ENCODE peak calls at places on chromosomes 1 and 21, in ten cellular contexts. W is epithelial cell of esophagus; Y is neuronal stem cell; A is GF-D8; L is left kidney; M is activated naive CD8-positive, alpha-beta T cell treated with anti-CD3 and anti-CD28 coated beads for 36 hours; U is stimulated activated CD4-positive, alpha-beta T cell treated with anti-CD3 and anti-CD28 coated beads, Interleukin-12 subunit alpha, Interleukin-12 subunit beta, amount 100 ng/mL, for 4 hours; N is hepatocyte; V is spleen; E is amygdala. H is an unnamed sample.

GRCh38 chr1:41936107-41936506 is 17.4 kb upstream of the HIVEP3 start:
- DNase-seq in W (peak), Y (no peak), A (no peak), L (no peak), M (no peak), U (no peak), N (no peak), V (no peak), E (no peak), H (no peak)

GRCh38 chr1:27547220-27548116 is 56.5 kb downstream of the AHDC1 start:
- DNase-seq in W (no peak), Y (no peak), A (no peak), L (no peak), M (no peak), U (no peak), N (no peak), V (no peak), E (no peak), H (no peak)

GRCh38 chr21:42527127-42527488 is 13.5 kb downstream of the SLC37A1 start:
- DNase-seq in W (no peak), Y (no peak), A (no peak), L (no peak), M (no peak), U (no peak), N (no peak), V (no peak), E (no peak), H (no peak)

GRCh38 chr1:22131875-22132486 is 10.9 kb downstream of the WNT4 start:
- DNase-seq in W (peak), Y (peak), A (no peak), L (peak), M (peak), U (peak), N (peak), V (peak), E (no peak), H (peak)

GRCh38 chr21:25670726-25671125 is 31.7 kb downstream of the JAM2 start:
- DNase-seq in W (no peak), Y (no peak), A (no peak), L (no peak), M (no peak), U (no peak), N (no peak), V (no peak), E (no peak), H (no peak)

GRCh38 chr1:182120411-182121258 is 59.1 kb upstream of the ZNF648 start:
- DNase-seq in W (peak), Y (no peak), A (no peak), L (peak), M (no peak), U (no peak), N (no peak), V (no peak), E (peak), H (no peak)

GRCh38 chr1:174070614-174071013 is 48.5 kb upstream of the RC3H1 start:
- DNase-seq in W (no peak), Y (no peak), A (no peak), L (no peak), M (no peak), U (no peak), N (no peak), V (no peak), E (no peak), H (no peak)

GRCh38 chr1:116496380-116496779 is 74.4 kb downstream of the CD58 start:
- DNase-seq in W (no peak), Y (no peak), A (peak), L (no peak), M (no peak), U (no peak), N (peak), V (no peak), E (no peak), H (no peak)

GRCh38 chr1:20105856-20106255 is 13.5 kb downstream of the PLA2G2D start:
- DNase-seq in W (peak), Y (no peak), A (no peak), L (peak), M (no peak), U (no peak), N (no peak), V (no peak), E (no peak), H (no peak)

GRCh38 chr1:115753830-115754229 is 14.7 kb downstream of the CASQ2 start:
- DNase-seq in W (no peak), Y (no peak), A (no peak), L (peak), M (no peak), U (no peak), N (no peak), V (no peak), E (no peak), H (no peak)

GRCh38 chr1:223219846-223220610 is 77.0 kb upstream of the TLR5 start:
- DNase-seq in W (peak), Y (no peak), A (no peak), L (no peak), M (no peak), U (no peak), N (no peak), V (no peak), E (no peak), H (no peak)

GRCh38 chr1:229066591-229066990 is 204.3 kb upstream of the RAB4A start:
- DNase-seq in W (no peak), Y (no peak), A (no peak), L (no peak), M (no peak), U (no peak), N (no peak), V (no peak), E (no peak), H (no peak)

GRCh38 chr1:10653370-10654125 is 142.9 kb downstream of the CASZ1 start:
- DNase-seq in W (no peak), Y (no peak), A (no peak), L (no peak), M (no peak), U (no peak), N (no peak), V (no peak), E (no peak), H (no peak)

GRCh38 chr1:171595324-171595723 is 26.7 kb upstream of the MYOCOS start:
- DNase-seq in W (peak), Y (no peak), A (no peak), L (peak), M (no peak), U (no peak), N (no peak), V (no peak), E (no peak), H (no peak)

GRCh38 chr1:203592156-203592555 is 34.5 kb upstream of the ATP2B4 start:
- DNase-seq in W (no peak), Y (peak), A (no peak), L (peak), M (no peak), U (no peak), N (peak), V (no peak), E (no peak), H (peak)

GRCh38 chr1:48643193-48643592 is 133.5 kb downstream of the BEND5 start:
- DNase-seq in W (no peak), Y (no peak), A (no peak), L (no peak), M (no peak), U (no peak), N (no peak), V (no peak), E (no peak), H (no peak)

GRCh38 chr1:39633422-39633821 is 6.0 kb downstream of the HEYL start:
- DNase-seq in W (no peak), Y (no peak), A (no peak), L (no peak), M (no peak), U (no peak), N (no peak), V (no peak), E (no peak), H (no peak)

GRCh38 chr1:84412316-84412942 is 14.1 kb downstream of the DNASE2B start:
- DNase-seq in W (peak), Y (no peak), A (no peak), L (no peak), M (no peak), U (no peak), N (no peak), V (no peak), E (no peak), H (no peak)

GRCh38 chr21:45640001-45640887 is 3.3 kb upstream of the PCBP3 start:
- DNase-seq in W (no peak), Y (no peak), A (no peak), L (no peak), M (no peak), U (no peak), N (no peak), V (no peak), E (no peak), H (no peak)

GRCh38 chr21:34351786-34352241 is 12.0 kb upstream of the KCNE2 start:
- DNase-seq in W (peak), Y (peak), A (no peak), L (peak), M (peak), U (no peak), N (peak), V (no peak), E (no peak), H (peak)

GRCh38 chr1:56433056-56433577 is 146.2 kb downstream of the PLPP3 start:
- DNase-seq in W (no peak), Y (no peak), A (no peak), L (no peak), M (no peak), U (no peak), N (no peak), V (no peak), E (no peak), H (no peak)

GRCh38 chr1:109631513-109632260 is 12.1 kb downstream of the AMPD2 start:
- DNase-seq in W (no peak), Y (no peak), A (no peak), L (no peak), M (no peak), U (no peak), N (no peak), V (no peak), E (no peak), H (no peak)

GRCh38 chr1:2982615-2983318 is 38.5 kb upstream of the ACTRT2 start:
- DNase-seq in W (no peak), Y (no peak), A (no peak), L (no peak), M (no peak), U (no peak), N (no peak), V (peak), E (peak), H (no peak)

GRCh38 chr1:16954579-16954978 is 25.8 kb downstream of the MFAP2 start:
- DNase-seq in W (no peak), Y (no peak), A (no peak), L (no peak), M (no peak), U (no peak), N (no peak), V (no peak), E (no peak), H (no peak)

GRCh38 chr1:179516976-179517705 is 58.6 kb downstream of the NPHS2 start:
- DNase-seq in W (no peak), Y (no peak), A (no peak), L (no peak), M (no peak), U (no peak), N (no peak), V (no peak), E (no peak), H (no peak)

GRCh38 chr1:162147760-162148159 is 78.3 kb downstream of the NOS1AP start:
- DNase-seq in W (no peak), Y (peak), A (no peak), L (peak), M (no peak), U (no peak), N (no peak), V (no peak), E (no peak), H (no peak)

GRCh38 chr1:12052008-12052573 is 11.0 kb upstream of the TNFRSF8 start:
- DNase-seq in W (peak), Y (no peak), A (no peak), L (peak), M (peak), U (no peak), N (peak), V (no peak), E (no peak), H (no peak)

GRCh38 chr1:63073530-63074306 is 248.6 kb upstream of the FOXD3 start:
- DNase-seq in W (peak), Y (peak), A (no peak), L (peak), M (no peak), U (no peak), N (peak), V (no peak), E (no peak), H (no peak)

GRCh38 chr21:35412231-35412630 is 363.1 kb upstream of the RUNX1 start:
- DNase-seq in W (no peak), Y (no peak), A (no peak), L (no peak), M (no peak), U (no peak), N (no peak), V (no peak), E (no peak), H (no peak)

GRCh38 chr1:95041491-95042165 is 31.1 kb downstream of the ALG14 start:
- DNase-seq in W (peak), Y (peak), A (peak), L (peak), M (no peak), U (no peak), N (peak), V (no peak), E (no peak), H (peak)

GRCh38 chr1:67635055-67635809 is 49.8 kb upstream of the GADD45A start:
- DNase-seq in W (peak), Y (no peak), A (peak), L (no peak), M (no peak), U (no peak), N (no peak), V (no peak), E (no peak), H (no peak)

GRCh38 chr1:84505167-84506001 is 802 bp upstream of the SPATA1 start:
- DNase-seq in W (peak), Y (no peak), A (peak), L (no peak), M (no peak), U (no peak), N (peak), V (no peak), E (no peak), H (no peak)

GRCh38 chr1:145927916-145928647 is 798 bp upstream of the RBM8A start:
- DNase-seq in W (no peak), Y (no peak), A (no peak), L (peak), M (no peak), U (no peak), N (no peak), V (peak), E (no peak), H (no peak)

GRCh38 chr1:66947267-66947666 is 22.5 kb downstream of the MIER1 start:
- DNase-seq in W (no peak), Y (no peak), A (peak), L (no peak), M (no peak), U (no peak), N (no peak), V (no peak), E (no peak), H (no peak)

GRCh38 chr1:96872757-96873156 is 151.2 kb downstream of the PTBP2 start:
- DNase-seq in W (no peak), Y (no peak), A (no peak), L (no peak), M (no peak), U (no peak), N (no peak), V (no peak), E (no peak), H (no peak)

GRCh38 chr1:48878191-48878940 is 101.7 kb upstream of the BEND5 start:
- DNase-seq in W (peak), Y (no peak), A (no peak), L (peak), M (no peak), U (no peak), N (peak), V (no peak), E (no peak), H (no peak)

GRCh38 chr1:228308085-228308601 is 98.5 kb downstream of the TRIM11 start:
- DNase-seq in W (no peak), Y (no peak), A (no peak), L (no peak), M (no peak), U (no peak), N (no peak), V (peak), E (no peak), H (no peak)

H was measured in neural crest cell.